ENCODE peak calls at places on chromosomes 13 and 19, in six cellular contexts. G is AG04450, M is pancreas, Q is adipocyte, I is H1, H is mammary epithelial cell. P is an unnamed sample.

GRCh38 chr19:56765107-56765506 is 75.4 kb downstream of the PEG3 start:
- DNase-seq in G (no peak), M (peak; percentile 48), Q (no peak), I (no peak), H (no peak), P (no peak)

GRCh38 chr13:49436890-49437289 is 7.0 kb downstream of the CAB39L start:
- DNase-seq in G (no peak), M (no peak), Q (peak; percentile 79), I (no peak), H (peak; percentile 29), P (no peak)

GRCh38 chr19:31135841-31136240 is 213.4 kb downstream of the TSHZ3 start:
- DNase-seq in G (no peak), M (no peak), Q (peak; percentile 31), I (no peak), H (peak; percentile 56), P (no peak)

GRCh38 chr13:30129411-30129810 is 177.9 kb downstream of the KATNAL1 start:
- DNase-seq in G (no peak), M (no peak), Q (no peak), I (no peak), H (no peak), P (no peak)

GRCh38 chr13:97300871-97301270 is 78.7 kb downstream of the MBNL2 start:
- DNase-seq in G (no peak), M (no peak), Q (no peak), I (no peak), H (no peak), P (no peak)

GRCh38 chr13:103497404-103497803 is 431.2 kb upstream of the SLC10A2 start:
- DNase-seq in G (no peak), M (no peak), Q (no peak), I (no peak), H (no peak), P (no peak)

GRCh38 chr13:52846567-52847321 is 1.7 kb downstream of the PCDH8 start:
- DNase-seq in G (no peak), M (peak; percentile 85), Q (no peak), I (peak; percentile 96), H (peak; percentile 21), P (no peak)

GRCh38 chr13:31248361-31248760 is 48.6 kb downstream of the B3GLCT start:
- DNase-seq in G (no peak), M (no peak), Q (no peak), I (no peak), H (no peak), P (no peak)

GRCh38 chr13:37306778-37307544 is 201.5 kb upstream of the CSNK1A1L start:
- DNase-seq in G (peak; percentile 84), M (no peak), Q (peak; percentile 83), I (no peak), H (peak; percentile 94), P (no peak)

GRCh38 chr13:97492257-97492656 is 58.3 kb downstream of the RAP2A start:
- DNase-seq in G (no peak), M (no peak), Q (no peak), I (no peak), H (no peak), P (no peak)

GRCh38 chr19:46412034-46412982 is 1.1 kb downstream of the CCDC8 start:
- DNase-seq in G (no peak), M (peak; percentile 81), Q (no peak), I (no peak), H (no peak), P (no peak)
- H3K27me3 ChIP-seq in G (peaks cover 3% of the 10 kb centered on the region), M (no peaks in the 10 kb centered on the region), Q (peaks cover 10% of the 10 kb centered on the region), I (peaks cover 16% of the 10 kb centered on the region), H (no peaks in the 10 kb centered on the region), P (no peaks in the 10 kb centered on the region)

DNA sequence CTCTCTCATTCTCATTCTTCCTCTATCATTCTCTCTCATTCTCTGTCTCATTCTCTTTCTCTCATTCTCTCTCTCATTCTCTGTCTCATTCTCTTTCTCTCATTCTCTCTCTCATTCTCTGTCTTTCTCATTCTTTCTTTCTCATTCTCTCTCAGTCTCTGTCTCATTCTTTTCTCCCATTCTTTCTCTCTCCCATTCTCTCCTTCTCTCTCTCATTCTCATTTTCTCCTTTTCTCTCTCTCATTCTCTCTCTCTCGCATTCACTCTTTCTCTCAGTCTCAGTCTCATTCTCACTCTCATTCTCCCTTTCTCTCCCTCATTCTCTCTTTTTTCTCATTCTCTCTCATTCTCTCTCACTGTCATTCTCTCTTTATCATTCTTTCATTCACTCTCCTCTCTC is 152.0 kb upstream of the UQCRFS1 start:
- DNase-seq in G (no peak), M (no peak), Q (no peak), I (no peak), H (no peak), P (no peak)
- H3K27me3 ChIP-seq in G (no peaks in the 10 kb centered on the region), M (no peaks in the 10 kb centered on the region), Q (peaks cover 5% of the 10 kb centered on the region), I (no peaks in the 10 kb centered on the region), H (no peaks in the 10 kb centered on the region), P (peaks cover 35% of the 10 kb centered on the region)

GRCh38 chr13:57638147-57638890 is 6.8 kb downstream of the PCDH17 start:
- DNase-seq in G (no peak), M (no peak), Q (no peak), I (no peak), H (no peak), P (no peak)

GRCh38 chr13:57634829-57635165 is 3.3 kb downstream of the PCDH17 start:
- DNase-seq in G (no peak), M (peak; percentile 72), Q (no peak), I (no peak), H (no peak), P (peak; percentile 35)

GRCh38 chr13:57635541-57635940 is 4.0 kb downstream of the PCDH17 start:
- DNase-seq in G (no peak), M (no peak), Q (no peak), I (no peak), H (no peak), P (no peak)

GRCh38 chr13:57637515-57637914 is 6.0 kb downstream of the PCDH17 start:
- DNase-seq in G (no peak), M (no peak), Q (no peak), I (no peak), H (no peak), P (no peak)

GRCh38 chr13:57636811-57637210 is 5.3 kb downstream of the PCDH17 start:
- DNase-seq in G (no peak), M (no peak), Q (no peak), I (no peak), H (no peak), P (no peak)
- H3K27me3 ChIP-seq in G (peaks cover 18% of the 10 kb centered on the region), M (peaks cover 11% of the 10 kb centered on the region), Q (peaks cover 31% of the 10 kb centered on the region), I (peaks cover 31% of the 10 kb centered on the region), H (peaks cover 17% of the 10 kb centered on the region), P (peaks cover 54% of the 10 kb centered on the region)

GRCh38 chr13:41456768-41457588 is at the start of gene RGCC:
- DNase-seq in G (no peak), M (peak; percentile 83), Q (peak; percentile 80), I (peak; percentile 81), H (peak; percentile 60), P (peak; percentile 57)
- H3K27me3 ChIP-seq in G (peaks cover 20% of the 10 kb centered on the region), M (no peaks in the 10 kb centered on the region), Q (no peaks in the 10 kb centered on the region), I (peaks cover 57% of the 10 kb centered on the region), H (no peaks in the 10 kb centered on the region), P (peaks cover 29% of the 10 kb centered on the region)

GRCh38 chr13:113135281-113135760 is 12.7 kb downstream of the F10 start:
- DNase-seq in G (no peak), M (no peak), Q (no peak), I (no peak), H (no peak), P (no peak)
- H3K27me3 ChIP-seq in G (peaks cover 4% of the 10 kb centered on the region), M (no peaks in the 10 kb centered on the region), Q (no peaks in the 10 kb centered on the region), I (no peaks in the 10 kb centered on the region), H (peaks cover 2% of the 10 kb centered on the region), P (peaks cover 15% of the 10 kb centered on the region)

GRCh38 chr13:91381371-91381770 is 17.1 kb upstream of the GPC5 start:
- DNase-seq in G (no peak), M (no peak), Q (peak; percentile 10), I (no peak), H (no peak), P (no peak)
- H3K27me3 ChIP-seq in G (no peaks in the 10 kb centered on the region), M (no peaks in the 10 kb centered on the region), Q (no peaks in the 10 kb centered on the region), I (no peaks in the 10 kb centered on the region), H (no peaks in the 10 kb centered on the region), P (peaks cover 16% of the 10 kb centered on the region)

GRCh38 chr13:99949657-99950413 is 21.7 kb downstream of the ZIC5 start:
- DNase-seq in G (no peak), M (no peak), Q (no peak), I (no peak), H (no peak), P (no peak)

GRCh38 chr13:99955107-99955746 is 16.3 kb downstream of the ZIC5 start:
- DNase-seq in G (no peak), M (no peak), Q (no peak), I (peak; percentile 63), H (no peak), P (no peak)

GRCh38 chr13:99955747-99956472 is 15.7 kb downstream of the ZIC5 start:
- DNase-seq in G (no peak), M (peak; percentile 59), Q (peak; percentile 33), I (peak; percentile 72), H (no peak), P (no peak)

GRCh38 chr13:99956473-99957349 is 14.9 kb downstream of the ZIC5 start:
- DNase-seq in G (no peak), M (peak; percentile 68), Q (no peak), I (peak; percentile 70), H (no peak), P (no peak)

DNA sequence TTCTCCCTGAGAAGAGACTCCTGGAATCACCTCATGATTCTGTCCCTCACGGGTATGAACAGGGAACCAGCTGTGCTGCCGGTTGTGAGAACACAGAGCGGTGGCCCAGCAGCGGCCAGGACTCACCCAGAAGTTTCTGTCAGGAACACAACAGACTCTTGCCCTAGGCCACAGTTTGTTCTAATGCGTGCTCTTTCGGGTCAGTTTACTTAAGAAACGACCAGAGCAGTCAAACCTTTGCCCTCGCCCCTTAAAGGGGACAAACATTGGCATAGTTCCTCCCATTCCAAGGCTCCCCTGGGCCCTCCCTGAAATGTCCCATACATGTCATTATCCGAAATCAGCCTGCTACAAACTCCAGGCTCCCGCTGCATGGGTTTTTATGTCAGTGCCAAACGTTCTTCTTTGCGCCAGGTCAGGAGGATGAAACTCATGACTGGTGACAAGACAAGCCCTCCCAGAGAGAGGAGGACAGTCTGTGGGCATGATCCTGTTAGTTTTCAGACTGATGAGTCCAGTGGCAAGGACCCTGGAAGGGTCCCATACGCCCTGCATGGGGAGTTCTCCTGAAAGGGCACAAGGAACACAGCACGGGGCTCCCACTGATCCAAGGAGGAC is 18.3 kb downstream of the ZIC5 start:
- DNase-seq in G (no peak), M (no peak), Q (no peak), I (no peak), H (no peak), P (no peak)
- H3K27me3 ChIP-seq in G (peaks cover 68% of the 10 kb centered on the region), M (peaks cover 20% of the 10 kb centered on the region), Q (peaks cover 85% of the 10 kb centered on the region), I (peaks cover 33% of the 10 kb centered on the region), H (peaks cover 36% of the 10 kb centered on the region), P (peaks cover 90% of the 10 kb centered on the region)

DNA sequence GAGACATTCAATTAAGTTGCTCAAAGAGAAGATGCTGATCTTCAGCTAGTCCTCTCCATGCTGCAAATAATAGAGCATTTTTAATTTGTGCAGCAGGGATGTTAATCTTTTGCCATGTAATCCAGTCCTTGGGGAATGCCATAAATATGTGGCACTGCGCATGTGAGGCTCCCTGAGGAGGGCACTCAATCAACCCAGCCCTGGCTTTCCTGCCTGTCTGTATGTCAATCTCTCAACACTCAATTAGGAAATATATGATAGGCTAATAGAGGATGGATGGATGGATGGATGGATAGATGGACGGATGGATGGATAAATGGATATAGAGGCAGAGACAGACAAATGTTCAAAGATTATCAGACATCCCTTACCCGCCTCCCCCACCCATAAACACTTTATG is 31.6 kb upstream of the POP4 start:
- DNase-seq in G (no peak), M (no peak), Q (no peak), I (no peak), H (no peak), P (no peak)
- H3K27me3 ChIP-seq in G (peaks cover 11% of the 10 kb centered on the region), M (no peaks in the 10 kb centered on the region), Q (peaks cover 66% of the 10 kb centered on the region), I (peaks cover 3% of the 10 kb centered on the region), H (no peaks in the 10 kb centered on the region), P (peaks cover 13% of the 10 kb centered on the region)

GRCh38 chr19:12841094-12841493 is 2.8 kb downstream of the MAST1 start:
- DNase-seq in G (no peak), M (peak; percentile 77), Q (peak; percentile 39), I (peak; percentile 96), H (no peak), P (no peak)
- H3K27me3 ChIP-seq in G (peaks cover 60% of the 10 kb centered on the region), M (peaks cover 7% of the 10 kb centered on the region), Q (peaks cover 57% of the 10 kb centered on the region), I (no peaks in the 10 kb centered on the region), H (peaks cover 4% of the 10 kb centered on the region), P (peaks cover 42% of the 10 kb centered on the region)

P was measured in RWPE2.